ENCODE peak calls at places on chromosomes 5 and 9, in ten cellular contexts. L, Q, I, S, P, T, G, K, C and R are unnamed samples. For H3K4me1, the result is how much of the 10 kb centered on the place peaks cover.

GRCh38 chr5:130708744-130709143 is 456.3 kb downstream of the HINT1 start:
- DNase-seq in I (no peak), G (no peak), P (no peak), L (no peak), C (no peak), T (no peak), S (no peak), Q (no peak), K (no peak), R (no peak)

GRCh38 chr5:172897691-172898512 is 61.3 kb upstream of the RPL26L1 start:
- DNase-seq in S (no peak), K (no peak), T (peak), I (no peak), P (no peak), G (no peak), L (no peak), Q (no peak), C (no peak), R (peak)

GRCh38 chr9:94167055-94167346 is 82.7 kb downstream of the PTPDC1 start:
- DNase-seq in C (no peak), G (peak), Q (no peak), L (no peak), K (no peak), S (no peak), P (no peak), I (no peak), T (no peak), R (no peak)

GRCh38 chr9:131276107-131276888 is at the start of gene FAM78A:
- DNase-seq in G (peak), Q (no peak), C (no peak), L (no peak), K (peak), T (no peak), P (peak), S (peak), I (no peak), R (peak)

GRCh38 chr9:111632051-111632450 is 917 bp downstream of the DNAJC25 start:
- DNase-seq in P (peak), S (no peak), C (no peak), G (no peak), I (no peak), T (no peak), Q (no peak), L (no peak), K (no peak), R (no peak)

GRCh38 chr5:159549046-159549445 is 218.8 kb upstream of the IL12B start:
- DNase-seq in K (no peak), G (no peak), Q (no peak), P (no peak), I (no peak), C (no peak), T (no peak), S (no peak), L (no peak), R (no peak)

GRCh38 chr9:32524558-32525461 is 1.2 kb downstream of the RIGI start:
- DNase-seq in T (peak), G (peak), L (no peak), K (no peak), S (no peak), Q (peak), P (no peak), I (no peak), C (no peak), R (no peak)

GRCh38 chr5:174918655-174919054 is 194.3 kb downstream of the MSX2 start:
- DNase-seq in C (no peak), L (no peak), P (no peak), G (no peak), I (no peak), Q (no peak), S (no peak), K (no peak), T (no peak), R (no peak)

GRCh38 chr5:151221574-151221973 is 2.3 kb downstream of the CCDC69 start:
- DNase-seq in T (no peak), Q (no peak), I (no peak), C (no peak), P (no peak), K (no peak), L (no peak), S (no peak), G (no peak), R (no peak)

GRCh38 chr9:116795859-116796258 is 108.8 kb downstream of the TRIM32 start:
- DNase-seq in I (no peak), C (no peak), G (no peak), P (no peak), T (no peak), L (no peak), K (no peak), Q (no peak), S (no peak), R (no peak)

GRCh38 chr5:151664694-151665583 is 21.8 kb downstream of the SPARC start:
- DNase-seq in K (no peak), C (no peak), L (no peak), T (no peak), Q (no peak), I (no peak), G (no peak), P (no peak), S (no peak), R (peak)

GRCh38 chr9:20623021-20623747 is 885 bp upstream of the MLLT3 start:
- DNase-seq in G (peak), I (peak), T (no peak), C (no peak), K (peak), P (peak), L (peak), Q (no peak), S (peak), R (peak)

GRCh38 chr9:128614728-128615127 is 41.9 kb downstream of the DYNC2I2 start:
- DNase-seq in S (no peak), L (no peak), K (no peak), Q (no peak), G (no peak), C (no peak), T (no peak), P (no peak), I (no peak), R (no peak)

GRCh38 chr5:135437796-135438560 is 9.2 kb downstream of the DCANP1 start:
- DNase-seq in G (peak), K (no peak), I (no peak), S (no peak), Q (peak), T (no peak), C (peak), P (no peak), L (peak), R (peak)

GRCh38 chr9:34377402-34377741 is 674 bp upstream of the MYORG start:
- DNase-seq in T (peak), L (no peak), I (peak), P (no peak), K (no peak), Q (no peak), C (no peak), G (peak), S (no peak), R (peak)

GRCh38 chr5:99543841-99544240 is 615.0 kb upstream of the CHD1 start:
- DNase-seq in T (no peak), Q (no peak), L (no peak), K (no peak), S (no peak), I (no peak), P (no peak), C (no peak), G (no peak), R (no peak)

GRCh38 chr5:39526914-39527477 is 102.2 kb upstream of the DAB2 start:
- DNase-seq in G (peak), Q (no peak), L (no peak), P (no peak), I (no peak), T (no peak), K (no peak), S (no peak), C (no peak), R (no peak)

GRCh38 chr9:114082017-114082735 is 4.1 kb upstream of the AMBP start:
- DNase-seq in L (peak), C (peak), P (peak), S (peak), K (peak), Q (peak), I (peak), G (peak), T (peak), R (peak)

GRCh38 chr9:135216666-135217431 is 129.4 kb downstream of the OLFM1 start:
- DNase-seq in G (no peak), S (no peak), L (peak), I (no peak), P (no peak), C (no peak), T (peak), Q (no peak), K (no peak), R (peak)

GRCh38 chr9:124286292-124286931 is 28.7 kb downstream of the NEK6 start:
- DNase-seq in K (peak), I (no peak), P (peak), Q (peak), L (no peak), S (peak), G (peak), C (peak), T (no peak), R (no peak)

GRCh38 chr5:39877479-39877878 is 452.7 kb upstream of the DAB2 start:
- DNase-seq in T (no peak), I (no peak), P (no peak), G (no peak), C (no peak), K (no peak), Q (no peak), L (no peak), S (no peak), R (no peak)

GRCh38 chr5:69368458-69369368 is 607 bp downstream of the AK6 start:
- DNase-seq in I (no peak), L (no peak), G (no peak), T (no peak), C (peak), K (no peak), Q (peak), P (peak), S (peak), R (no peak)

GRCh38 chr5:179326176-179326997 is 18.9 kb downstream of the ADAMTS2 start:
- DNase-seq in T (peak), L (peak), S (no peak), Q (no peak), P (no peak), C (no peak), G (no peak), K (no peak), I (peak), R (peak)

GRCh38 chr5:131515348-131515747 is 119.7 kb downstream of the RAPGEF6 start:
- DNase-seq in C (no peak), L (no peak), Q (no peak), K (no peak), G (no peak), P (no peak), S (no peak), I (no peak), T (no peak), R (no peak)

GRCh38 chr5:179304871-179305270 is 40.4 kb downstream of the ADAMTS2 start:
- DNase-seq in P (no peak), G (no peak), T (no peak), K (no peak), L (no peak), S (no peak), I (no peak), C (no peak), Q (no peak), R (no peak)

GRCh38 chr9:123353984-123354591 is 1.9 kb upstream of the CRB2 start:
- DNase-seq in G (peak), P (peak), K (peak), C (peak), L (peak), T (no peak), I (peak), Q (peak), S (peak), R (peak)

GRCh38 chr5:178428341-178429155 is 161.6 kb downstream of the COL23A1 start:
- DNase-seq in L (no peak), G (no peak), T (no peak), K (no peak), S (no peak), C (no peak), I (peak), Q (no peak), P (no peak), R (peak)

GRCh38 chr5:1011226-1011631 is 2.6 kb downstream of the NKD2 start:
- DNase-seq in I (no peak), T (peak), L (peak), K (peak), C (no peak), S (peak), Q (peak), G (peak), P (peak), R (peak)

GRCh38 chr5:169116961-169117461 is 183.9 kb downstream of the SLIT3 start:
- DNase-seq in I (no peak), K (no peak), T (no peak), L (no peak), P (no peak), C (no peak), G (no peak), S (no peak), Q (no peak), R (no peak)

GRCh38 chr9:100601216-100601615 is 23.3 kb downstream of the CAVIN4 start:
- DNase-seq in C (peak), P (peak), T (no peak), G (peak), L (no peak), K (peak), Q (peak), I (no peak), S (peak), R (no peak)

GRCh38 chr5:32109236-32109635 is 64.9 kb downstream of the GOLPH3 start:
- DNase-seq in L (no peak), K (no peak), S (no peak), T (no peak), C (no peak), P (no peak), Q (no peak), I (no peak), G (no peak), R (no peak)

GRCh38 chr5:14407746-14408175 is 173.8 kb upstream of the OTULINL start:
- DNase-seq in K (no peak), C (no peak), S (no peak), L (no peak), T (no peak), G (no peak), Q (no peak), P (no peak), I (no peak), R (no peak)

GRCh38 chr5:14405706-14406553 is 175.7 kb upstream of the OTULINL start:
- DNase-seq in C (no peak), L (no peak), S (no peak), P (no peak), K (no peak), G (no peak), Q (peak), I (no peak), T (no peak), R (no peak)

GRCh38 chr5:14406554-14406849 is 175.1 kb upstream of the OTULINL start:
- DNase-seq in L (no peak), G (no peak), K (no peak), T (no peak), Q (peak), I (no peak), P (no peak), C (no peak), S (no peak), R (no peak)

GRCh38 chr5:14407051-14407450 is 174.5 kb upstream of the OTULINL start:
- DNase-seq in S (no peak), T (no peak), K (no peak), I (no peak), Q (no peak), G (no peak), P (no peak), C (no peak), L (no peak), R (no peak)

DNA sequence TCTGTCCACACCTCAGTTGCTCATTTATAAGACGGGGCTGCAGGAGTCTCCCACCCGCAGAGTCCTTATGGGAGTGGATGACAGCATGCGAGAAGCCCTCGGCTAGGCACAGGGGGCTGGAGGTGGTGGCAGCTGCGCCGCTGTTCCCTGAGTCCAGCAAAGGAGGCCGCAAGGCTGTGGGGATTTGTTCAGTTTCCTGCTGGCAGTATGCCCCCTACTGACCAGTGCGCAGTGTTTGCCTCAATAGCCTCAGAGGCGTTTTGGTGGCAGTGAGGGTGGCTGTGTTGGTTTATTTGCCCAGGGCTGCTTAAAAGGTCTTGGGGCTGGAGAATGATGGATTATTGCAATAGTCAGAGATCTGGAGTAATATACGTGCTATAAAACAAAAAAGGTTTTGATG is 176.3 kb upstream of the OTULINL start:
- DNase-seq in K (no peak), I (no peak), Q (peak), L (no peak), P (no peak), C (no peak), T (no peak), S (no peak), G (no peak), R (no peak)
- TF ChIP-seq CTCF in K (no peak), I (no peak), Q (peak), L (no peak), P (peak), C (peak), T (no peak), S (no peak), G (no peak), R (no peak)

GRCh38 chr5:61308699-61309098 is 23.4 kb upstream of the ZSWIM6 start:
- DNase-seq in K (no peak), T (no peak), L (no peak), G (no peak), Q (no peak), C (no peak), P (no peak), I (no peak), S (no peak), R (no peak)

GRCh38 chr5:61307196-61307590 is 24.9 kb upstream of the ZSWIM6 start:
- DNase-seq in L (no peak), S (no peak), K (no peak), I (no peak), C (no peak), Q (no peak), G (no peak), P (no peak), T (no peak), R (no peak)

GRCh38 chr5:61307611-61308010 is 24.4 kb upstream of the ZSWIM6 start:
- DNase-seq in C (no peak), Q (no peak), K (no peak), I (no peak), L (no peak), S (no peak), P (no peak), T (no peak), G (no peak), R (no peak)

GRCh38 chr5:61311056-61311455 is 21.0 kb upstream of the ZSWIM6 start:
- DNase-seq in C (no peak), S (no peak), P (no peak), G (no peak), L (no peak), I (no peak), K (no peak), Q (peak), T (no peak), R (no peak)

DNA sequence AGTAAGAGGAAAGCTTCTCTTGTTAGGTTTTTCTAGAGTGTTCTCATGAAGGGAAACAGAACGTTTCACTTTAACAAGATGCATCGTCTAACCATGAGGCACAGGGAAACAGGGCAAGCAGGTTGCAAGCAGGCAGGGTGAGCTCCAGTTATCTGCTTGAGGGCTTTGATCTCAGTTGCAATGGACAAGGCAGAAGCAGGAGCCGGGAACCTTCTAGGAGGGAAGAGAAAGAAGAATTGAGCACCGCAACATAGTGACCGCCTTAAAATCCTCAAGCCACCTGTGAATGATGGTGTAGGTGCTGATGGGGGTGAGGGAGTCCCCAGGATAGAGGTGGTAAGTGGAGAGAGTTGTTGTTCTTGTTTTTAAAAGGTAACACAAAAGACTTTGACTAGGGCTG is 22.9 kb upstream of the ZSWIM6 start:
- DNase-seq in L (no peak), K (no peak), S (no peak), I (no peak), G (no peak), Q (no peak), C (no peak), P (no peak), T (no peak), R (no peak)
- H3K4me1 ChIP-seq in L (under half), K (under half), S (under half), I (under half), G (under half), Q (half or more), C (under half), P (under half), T (under half), R (under half)

GRCh38 chr9:36163049-36163839 is 5.9 kb upstream of the CCIN start:
- DNase-seq in C (no peak), I (no peak), G (no peak), K (no peak), T (no peak), S (no peak), Q (no peak), P (no peak), L (peak), R (peak)

GRCh38 chr9:36164361-36164760 is 4.8 kb upstream of the CCIN start:
- DNase-seq in P (no peak), Q (no peak), I (no peak), T (no peak), S (no peak), K (no peak), C (no peak), G (no peak), L (no peak), R (no peak)

GRCh38 chr9:36161187-36161586 is 8.0 kb upstream of the CCIN start:
- DNase-seq in K (no peak), C (no peak), P (no peak), G (no peak), L (no peak), T (no peak), I (no peak), Q (no peak), S (no peak), R (no peak)

GRCh38 chr9:36163840-36164175 is 5.4 kb upstream of the CCIN start:
- DNase-seq in Q (no peak), L (no peak), I (no peak), T (no peak), S (no peak), K (no peak), G (no peak), C (no peak), P (no peak), R (no peak)

DNA sequence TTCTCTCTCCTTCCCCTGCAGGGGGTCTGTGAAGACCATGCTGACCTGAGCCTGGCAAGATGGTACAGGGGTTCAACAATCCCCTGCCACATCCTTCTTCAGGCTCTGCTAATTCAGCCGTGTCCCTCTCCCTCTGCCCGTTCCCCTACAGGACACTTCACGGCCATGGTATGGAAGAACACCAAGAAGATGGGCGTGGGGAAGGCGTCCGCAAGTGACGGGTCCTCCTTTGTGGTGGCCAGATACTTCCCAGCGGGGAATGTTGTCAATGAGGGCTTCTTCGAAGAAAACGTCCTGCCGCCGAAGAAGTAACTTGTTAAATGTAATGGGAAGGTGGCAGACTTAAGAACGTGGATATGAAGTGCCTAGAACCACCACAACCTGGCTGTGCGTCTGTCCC is 7.0 kb upstream of the CCIN start:
- DNase-seq in Q (no peak), I (no peak), P (no peak), G (no peak), L (no peak), C (no peak), T (no peak), S (no peak), K (no peak), R (no peak)
- H3K27ac ChIP-seq in Q (no peak), I (peak), P (no peak), G (no peak), L (peak), C (no peak), T (no peak), S (no peak), K (no peak), R (no peak)

DNA sequence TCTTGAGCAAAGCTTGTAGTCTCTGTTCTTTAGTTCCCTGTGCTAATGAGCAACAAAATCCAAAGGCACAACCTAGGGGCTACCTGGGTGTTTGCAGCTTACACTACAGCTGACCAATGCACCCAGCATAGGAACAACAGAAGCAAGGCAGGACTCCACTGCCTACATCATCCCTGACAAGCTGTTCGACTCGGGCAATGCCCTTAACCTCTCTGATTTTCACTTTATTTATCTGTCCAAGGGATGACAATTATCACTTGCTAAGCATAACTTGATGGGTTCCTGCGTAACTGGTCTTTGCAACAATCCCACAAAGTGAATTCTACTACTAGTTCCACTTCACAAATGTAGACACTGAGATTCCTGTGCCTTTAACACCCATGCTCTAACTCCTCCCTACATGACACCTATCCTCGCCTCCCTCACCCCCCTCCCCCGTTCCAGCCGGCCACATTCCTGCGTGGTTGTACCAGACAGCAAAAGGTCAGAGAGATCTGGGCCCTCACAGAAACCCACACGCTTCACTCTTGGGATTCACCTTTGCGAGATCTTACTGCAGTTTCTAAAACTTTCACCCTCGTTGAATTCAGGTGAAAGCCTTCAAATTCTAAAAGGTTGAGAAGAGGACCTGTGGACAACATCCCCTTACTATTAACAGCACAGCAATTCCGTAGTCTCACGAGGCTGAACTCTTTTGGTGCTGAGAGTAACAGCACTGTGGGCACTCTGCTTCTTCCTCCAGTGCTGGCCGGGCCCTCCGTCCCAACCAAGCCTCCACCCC is 995 bp downstream of the IPPK start:
- DNase-seq in K (peak), L (no peak), I (peak), Q (peak), T (no peak), C (no peak), S (peak), P (peak), G (peak), R (peak)
- TF ChIP-seq CTCF in K (no peak), L (no peak), I (no peak), Q (no peak), T (no peak), C (no peak), S (no peak), P (no peak), G (no peak), R (no peak)